ENCODE peak calls at places on chromosomes 13 and 19, in ten cellular contexts. One of them, this sample, is unnamed.
A peak's percentile ranks its signal among the peaks of the same experiment; 100 is the strongest.

GRCh38 chr13:36413161-36413560 is 19.1 kb upstream of the CCNA1 start:
- DNase-seq in AG09309: no peak
- DNase-seq in stimulated activated CD8-positive, alpha-beta memory T cell treated with anti-CD3 and anti-CD28 coated beads, Interleukin-7, amount 100 ng/mL, for 1 hour: no peak
- DNase-seq in cardiac fibroblast: no peak
- DNase-seq in HTR-8/SVneo: no peak
- DNase-seq in IMR-90: no peak
- DNase-seq in GM23248: no peak
- DNase-seq in left kidney: no peak
- DNase-seq in AG10803: no peak
- DNase-seq in LHCN-M2: no peak
- DNase-seq in this sample: no peak

GRCh38 chr19:16118489-16119033 is 6.9 kb downstream of the RAB8A start:
- DNase-seq in AG09309: no peak
- DNase-seq in stimulated activated CD8-positive, alpha-beta memory T cell treated with anti-CD3 and anti-CD28 coated beads, Interleukin-7, amount 100 ng/mL, for 1 hour: no peak
- DNase-seq in cardiac fibroblast: no peak
- DNase-seq in HTR-8/SVneo: no peak
- DNase-seq in IMR-90: no peak
- DNase-seq in GM23248: no peak
- DNase-seq in left kidney: no peak
- DNase-seq in AG10803: no peak
- DNase-seq in LHCN-M2: no peak
- DNase-seq in this sample: no peak

GRCh38 chr13:24008679-24009078 is 111.4 kb upstream of the C1QTNF9B start:
- DNase-seq in AG09309: no peak
- DNase-seq in stimulated activated CD8-positive, alpha-beta memory T cell treated with anti-CD3 and anti-CD28 coated beads, Interleukin-7, amount 100 ng/mL, for 1 hour: no peak
- DNase-seq in cardiac fibroblast: no peak
- DNase-seq in HTR-8/SVneo: no peak
- DNase-seq in IMR-90: peak; percentile 56
- DNase-seq in GM23248: peak; percentile 44
- DNase-seq in left kidney: no peak
- DNase-seq in AG10803: no peak
- DNase-seq in LHCN-M2: no peak
- DNase-seq in this sample: no peak

GRCh38 chr19:16309653-16310052 is 15.0 kb upstream of the KLF2 start:
- DNase-seq in AG09309: no peak
- DNase-seq in stimulated activated CD8-positive, alpha-beta memory T cell treated with anti-CD3 and anti-CD28 coated beads, Interleukin-7, amount 100 ng/mL, for 1 hour: no peak
- DNase-seq in cardiac fibroblast: no peak
- DNase-seq in HTR-8/SVneo: no peak
- DNase-seq in IMR-90: no peak
- DNase-seq in GM23248: no peak
- DNase-seq in left kidney: no peak
- DNase-seq in AG10803: no peak
- DNase-seq in LHCN-M2: no peak
- DNase-seq in this sample: peak; percentile 79

GRCh38 chr13:32430018-32430747 is 2.3 kb upstream of the N4BP2L1 start:
- DNase-seq in AG09309: no peak
- DNase-seq in stimulated activated CD8-positive, alpha-beta memory T cell treated with anti-CD3 and anti-CD28 coated beads, Interleukin-7, amount 100 ng/mL, for 1 hour: no peak
- DNase-seq in cardiac fibroblast: no peak
- DNase-seq in HTR-8/SVneo: no peak
- DNase-seq in IMR-90: peak; percentile 23
- DNase-seq in GM23248: no peak
- DNase-seq in left kidney: no peak
- DNase-seq in AG10803: no peak
- DNase-seq in LHCN-M2: no peak
- DNase-seq in this sample: no peak

GRCh38 chr13:80340643-80341097 is 256 bp downstream of the SPRY2 start:
- DNase-seq in AG09309: no peak
- DNase-seq in stimulated activated CD8-positive, alpha-beta memory T cell treated with anti-CD3 and anti-CD28 coated beads, Interleukin-7, amount 100 ng/mL, for 1 hour: no peak
- DNase-seq in cardiac fibroblast: peak; percentile 77
- DNase-seq in HTR-8/SVneo: no peak
- DNase-seq in IMR-90: peak; percentile 70
- DNase-seq in GM23248: peak; percentile 79
- DNase-seq in left kidney: no peak
- DNase-seq in AG10803: peak; percentile 69
- DNase-seq in LHCN-M2: peak; percentile 75
- DNase-seq in this sample: no peak

GRCh38 chr13:79187917-79188699 is 217.9 kb downstream of the RBM26 start:
- DNase-seq in AG09309: no peak
- DNase-seq in stimulated activated CD8-positive, alpha-beta memory T cell treated with anti-CD3 and anti-CD28 coated beads, Interleukin-7, amount 100 ng/mL, for 1 hour: no peak
- DNase-seq in cardiac fibroblast: no peak
- DNase-seq in HTR-8/SVneo: no peak
- DNase-seq in IMR-90: no peak
- DNase-seq in GM23248: no peak
- DNase-seq in left kidney: no peak
- DNase-seq in AG10803: no peak
- DNase-seq in LHCN-M2: peak; percentile 0
- DNase-seq in this sample: no peak

GRCh38 chr19:41599175-41599966 is 23.4 kb downstream of the CEACAM21 start:
- DNase-seq in AG09309: no peak
- DNase-seq in stimulated activated CD8-positive, alpha-beta memory T cell treated with anti-CD3 and anti-CD28 coated beads, Interleukin-7, amount 100 ng/mL, for 1 hour: no peak
- DNase-seq in cardiac fibroblast: no peak
- DNase-seq in HTR-8/SVneo: no peak
- DNase-seq in IMR-90: no peak
- DNase-seq in GM23248: no peak
- DNase-seq in left kidney: no peak
- DNase-seq in AG10803: no peak
- DNase-seq in LHCN-M2: no peak
- DNase-seq in this sample: no peak

GRCh38 chr13:28117689-28118377 is 17.5 kb upstream of the FLT3 start:
- DNase-seq in AG09309: no peak
- DNase-seq in stimulated activated CD8-positive, alpha-beta memory T cell treated with anti-CD3 and anti-CD28 coated beads, Interleukin-7, amount 100 ng/mL, for 1 hour: no peak
- DNase-seq in cardiac fibroblast: peak; percentile 43
- DNase-seq in HTR-8/SVneo: no peak
- DNase-seq in IMR-90: no peak
- DNase-seq in GM23248: no peak
- DNase-seq in left kidney: no peak
- DNase-seq in AG10803: no peak
- DNase-seq in LHCN-M2: no peak
- DNase-seq in this sample: peak; percentile 38

GRCh38 chr19:3644351-3645066 is 17.9 kb upstream of the CACTIN start:
- DNase-seq in AG09309: no peak
- DNase-seq in stimulated activated CD8-positive, alpha-beta memory T cell treated with anti-CD3 and anti-CD28 coated beads, Interleukin-7, amount 100 ng/mL, for 1 hour: no peak
- DNase-seq in cardiac fibroblast: peak; percentile 39
- DNase-seq in HTR-8/SVneo: no peak
- DNase-seq in IMR-90: peak; percentile 49
- DNase-seq in GM23248: peak; percentile 36
- DNase-seq in left kidney: no peak
- DNase-seq in AG10803: peak; percentile 24
- DNase-seq in LHCN-M2: peak; percentile 32
- DNase-seq in this sample: no peak

GRCh38 chr19:1066251-1066747 is 668 bp upstream of the ARHGAP45 start:
- DNase-seq in AG09309: no peak
- DNase-seq in stimulated activated CD8-positive, alpha-beta memory T cell treated with anti-CD3 and anti-CD28 coated beads, Interleukin-7, amount 100 ng/mL, for 1 hour: no peak
- DNase-seq in cardiac fibroblast: no peak
- DNase-seq in HTR-8/SVneo: peak; percentile 48
- DNase-seq in IMR-90: no peak
- DNase-seq in GM23248: no peak
- DNase-seq in left kidney: peak; percentile 49
- DNase-seq in AG10803: no peak
- DNase-seq in LHCN-M2: no peak
- DNase-seq in this sample: no peak

GRCh38 chr19:3852614-3853254 is 16.1 kb downstream of the ZFR2 start:
- DNase-seq in AG09309: no peak
- DNase-seq in stimulated activated CD8-positive, alpha-beta memory T cell treated with anti-CD3 and anti-CD28 coated beads, Interleukin-7, amount 100 ng/mL, for 1 hour: peak; percentile 14
- DNase-seq in cardiac fibroblast: peak; percentile 87
- DNase-seq in HTR-8/SVneo: peak; percentile 87
- DNase-seq in IMR-90: peak; percentile 60
- DNase-seq in GM23248: peak; percentile 58
- DNase-seq in left kidney: no peak
- DNase-seq in AG10803: peak; percentile 56
- DNase-seq in LHCN-M2: peak; percentile 92
- DNase-seq in this sample: peak; percentile 57

GRCh38 chr19:29610574-29611271 is 4.6 kb downstream of the POP4 start:
- DNase-seq in AG09309: peak; percentile 47
- DNase-seq in stimulated activated CD8-positive, alpha-beta memory T cell treated with anti-CD3 and anti-CD28 coated beads, Interleukin-7, amount 100 ng/mL, for 1 hour: peak; percentile 65
- DNase-seq in cardiac fibroblast: peak; percentile 87
- DNase-seq in HTR-8/SVneo: peak; percentile 83
- DNase-seq in IMR-90: peak; percentile 77
- DNase-seq in GM23248: peak; percentile 90
- DNase-seq in left kidney: peak; percentile 96
- DNase-seq in AG10803: peak; percentile 83
- DNase-seq in LHCN-M2: peak; percentile 77
- DNase-seq in this sample: peak; percentile 84

GRCh38 chr13:31053098-31053497 is 108.6 kb downstream of the HSPH1 start:
- DNase-seq in AG09309: no peak
- DNase-seq in stimulated activated CD8-positive, alpha-beta memory T cell treated with anti-CD3 and anti-CD28 coated beads, Interleukin-7, amount 100 ng/mL, for 1 hour: no peak
- DNase-seq in cardiac fibroblast: peak; percentile 25
- DNase-seq in HTR-8/SVneo: no peak
- DNase-seq in IMR-90: peak; percentile 37
- DNase-seq in GM23248: peak; percentile 20
- DNase-seq in left kidney: no peak
- DNase-seq in AG10803: peak; percentile 42
- DNase-seq in LHCN-M2: no peak
- DNase-seq in this sample: no peak

GRCh38 chr13:45406421-45406820 is 11.8 kb downstream of the SLC25A30 start:
- DNase-seq in AG09309: no peak
- DNase-seq in stimulated activated CD8-positive, alpha-beta memory T cell treated with anti-CD3 and anti-CD28 coated beads, Interleukin-7, amount 100 ng/mL, for 1 hour: no peak
- DNase-seq in cardiac fibroblast: no peak
- DNase-seq in HTR-8/SVneo: no peak
- DNase-seq in IMR-90: no peak
- DNase-seq in GM23248: no peak
- DNase-seq in left kidney: no peak
- DNase-seq in AG10803: no peak
- DNase-seq in LHCN-M2: no peak
- DNase-seq in this sample: no peak

GRCh38 chr19:46904114-46905060 is 43.6 kb downstream of the ARHGAP35 start:
- DNase-seq in AG09309: no peak
- DNase-seq in stimulated activated CD8-positive, alpha-beta memory T cell treated with anti-CD3 and anti-CD28 coated beads, Interleukin-7, amount 100 ng/mL, for 1 hour: no peak
- DNase-seq in cardiac fibroblast: peak; percentile 64
- DNase-seq in HTR-8/SVneo: no peak
- DNase-seq in IMR-90: peak; percentile 71
- DNase-seq in GM23248: peak; percentile 82
- DNase-seq in left kidney: peak; percentile 41
- DNase-seq in AG10803: peak; percentile 95
- DNase-seq in LHCN-M2: no peak
- DNase-seq in this sample: peak; percentile 57